ENCODE peak calls at places on chromosome 12, in nine cellular contexts. F is left cardiac atrium, V is head of caudate nucleus, B is AG09309, O is neuronal stem cell, U is mucosa of gallbladder, Y is pons, M is left ventricle myocardium inferior, A is G401. I is an unnamed sample.

GRCh38 chr12:14691560-14691959 is 4.8 kb downstream of the GUCY2C start:
- DNase-seq in B (no peak), Y (peak), M (peak), F (peak), V (peak), A (no peak), O (no peak), U (peak), I (no peak)

GRCh38 chr12:86104087-86104486 is 152.1 kb downstream of the MGAT4C start:
- DNase-seq in O (no peak), U (no peak), Y (no peak), V (no peak), M (no peak), F (no peak), B (no peak), A (no peak), I (no peak)

GRCh38 chr12:55830601-55831406 is 1.4 kb upstream of the DNAJC14 start:
- DNase-seq in U (peak), B (no peak), Y (peak), O (peak), M (peak), F (peak), V (peak), A (peak), I (peak)

GRCh38 chr12:131559517-131560516 is 151.1 kb upstream of the SFSWAP start:
- DNase-seq in Y (no peak), F (no peak), M (no peak), A (no peak), U (no peak), V (no peak), O (no peak), B (no peak), I (no peak)

GRCh38 chr12:56947633-56948535 is 9.5 kb downstream of the RDH16 start:
- DNase-seq in O (no peak), M (no peak), B (no peak), A (no peak), V (peak), Y (no peak), F (no peak), U (no peak), I (no peak)

GRCh38 chr12:23204933-23205778 is 580.2 kb downstream of the ETNK1 start:
- DNase-seq in M (no peak), A (peak), Y (peak), U (peak), V (peak), O (peak), F (no peak), B (peak), I (no peak)

GRCh38 chr12:89252284-89252683 is 100.0 kb downstream of the DUSP6 start:
- DNase-seq in U (no peak), M (no peak), B (peak), Y (no peak), O (no peak), F (no peak), A (no peak), V (no peak), I (no peak)

GRCh38 chr12:57698414-57698813 is 4.5 kb downstream of the OS9 start:
- DNase-seq in F (no peak), V (no peak), A (no peak), M (no peak), U (no peak), B (no peak), O (no peak), Y (no peak), I (no peak)

GRCh38 chr12:91565246-91565645 is 382.6 kb upstream of the DCN start:
- DNase-seq in A (no peak), O (no peak), F (no peak), Y (no peak), V (peak), B (no peak), U (no peak), M (no peak), I (no peak)

GRCh38 chr12:67501362-67501761 is 147.2 kb upstream of the DYRK2 start:
- DNase-seq in M (no peak), U (no peak), A (no peak), V (no peak), F (no peak), B (no peak), Y (no peak), O (no peak), I (no peak)

GRCh38 chr12:46547421-46548340 is 175.1 kb upstream of the SLC38A2 start:
- DNase-seq in Y (no peak), O (no peak), M (no peak), U (no peak), B (no peak), V (no peak), F (no peak), A (no peak), I (no peak)

GRCh38 chr12:132094269-132094891 is 49.7 kb downstream of the DDX51 start:
- DNase-seq in O (no peak), U (no peak), A (peak), M (no peak), V (peak), B (no peak), F (no peak), Y (no peak), I (no peak)

GRCh38 chr12:2629051-2629450 is 165.7 kb upstream of the FKBP4 start:
- DNase-seq in U (no peak), Y (no peak), O (no peak), M (no peak), A (no peak), V (no peak), F (no peak), B (no peak), I (no peak)

GRCh38 chr12:572532-572899 is 90.7 kb downstream of the NINJ2 start:
- DNase-seq in O (no peak), F (no peak), V (no peak), M (no peak), Y (no peak), U (no peak), B (no peak), A (no peak), I (no peak)

GRCh38 chr12:12443482-12443881 is 86.6 kb downstream of the BORCS5 start:
- DNase-seq in U (no peak), V (no peak), B (no peak), A (peak), M (peak), O (no peak), Y (no peak), F (peak), I (peak)

GRCh38 chr12:25694072-25694471 is 141.0 kb upstream of the LMNTD1 start:
- DNase-seq in F (peak), A (no peak), Y (peak), V (peak), O (no peak), U (no peak), B (peak), M (no peak), I (no peak)

GRCh38 chr12:104263580-104264358 is 39.8 kb upstream of the EID3 start:
- DNase-seq in M (no peak), V (no peak), F (no peak), A (no peak), B (peak), U (no peak), Y (no peak), O (no peak), I (no peak)

GRCh38 chr12:1691123-1692007 is 495 bp downstream of the ADIPOR2 start:
- DNase-seq in U (peak), O (peak), V (no peak), F (peak), M (peak), A (peak), Y (no peak), B (no peak), I (peak)

GRCh38 chr12:81077686-81078441 is at the start of gene ACSS3:
- DNase-seq in A (no peak), O (peak), F (peak), M (peak), B (no peak), Y (no peak), V (peak), U (peak), I (peak)

GRCh38 chr12:120483621-120484020 is 12.3 kb upstream of the DYNLL1 start:
- DNase-seq in F (no peak), U (no peak), M (no peak), O (no peak), V (no peak), A (no peak), Y (no peak), B (no peak), I (no peak)

GRCh38 chr12:87303396-87304012 is 725.7 kb downstream of the C12orf50 start:
- DNase-seq in B (no peak), U (no peak), M (no peak), A (no peak), F (no peak), O (no peak), V (no peak), Y (no peak), I (no peak)

GRCh38 chr12:130973906-130974305 is 20.2 kb downstream of the ADGRD1 start:
- DNase-seq in M (no peak), Y (no peak), B (no peak), A (no peak), O (no peak), V (no peak), U (no peak), F (no peak), I (no peak)

GRCh38 chr12:53973093-53974042 is at the start of gene HOXC11:
- DNase-seq in Y (no peak), U (no peak), O (no peak), F (no peak), V (no peak), M (no peak), B (no peak), A (no peak), I (no peak)

GRCh38 chr12:5017638-5018348 is 25.9 kb upstream of the KCNA5 start:
- DNase-seq in B (no peak), O (no peak), M (no peak), F (no peak), V (peak), U (no peak), A (no peak), Y (peak), I (no peak)

GRCh38 chr12:130634866-130635265 is 81.2 kb downstream of the RIMBP2 start:
- DNase-seq in A (no peak), B (no peak), V (no peak), O (no peak), F (no peak), U (no peak), Y (no peak), M (no peak), I (no peak)

GRCh38 chr12:111291357-111291756 is 77.5 kb downstream of the PHETA1 start:
- DNase-seq in U (no peak), B (no peak), F (no peak), M (no peak), A (no peak), Y (no peak), O (no peak), V (no peak), I (no peak)

GRCh38 chr12:39723831-39724230 is 104.2 kb upstream of the ABCD2 start:
- DNase-seq in F (peak), V (no peak), O (no peak), B (no peak), U (no peak), A (peak), M (no peak), Y (peak), I (no peak)

GRCh38 chr12:990308-990648 is 745 bp upstream of the ERC1 start:
- DNase-seq in F (peak), Y (no peak), V (peak), M (peak), U (peak), A (peak), O (no peak), B (no peak), I (peak)

GRCh38 chr12:29783773-29784666 is at the start of gene TMTC1:
- DNase-seq in V (peak), B (no peak), A (no peak), U (peak), F (peak), M (peak), O (peak), Y (peak), I (peak)

I was measured in right lobe of liver.